ENCODE peak calls at places on chromosomes 5 and 9, in eight cellular contexts. One of them, this sample, is unnamed.
A peak's percentile ranks its signal among the peaks of the same experiment; 100 is the strongest.

GRCh38 chr9:73037613-73038012 is 84.8 kb upstream of the ALDH1A1 start:
- DNase-seq in AG09319: no peak
- DNase-seq in uterus: no peak
- DNase-seq in adrenal gland: no peak
- DNase-seq in astrocyte of the spinal cord: no peak
- DNase-seq in CD4-positive, alpha-beta T cell: no peak
- DNase-seq in WTC11: no peak
- DNase-seq in nephron progenitor cell: no peak
- DNase-seq in this sample: no peak

GRCh38 chr9:129783516-129784361 is 19.2 kb upstream of the TOR1B start:
- DNase-seq in AG09319: no peak
- DNase-seq in uterus: peak; percentile 70
- DNase-seq in adrenal gland: peak; percentile 89
- DNase-seq in astrocyte of the spinal cord: peak; percentile 74
- DNase-seq in CD4-positive, alpha-beta T cell: peak; percentile 64
- DNase-seq in WTC11: peak; percentile 84
- DNase-seq in nephron progenitor cell: peak; percentile 78
- DNase-seq in this sample: peak; percentile 50

GRCh38 chr5:78974011-78974410 is 11.1 kb downstream of the ARSB start:
- DNase-seq in AG09319: no peak
- DNase-seq in uterus: no peak
- DNase-seq in adrenal gland: no peak
- DNase-seq in astrocyte of the spinal cord: no peak
- DNase-seq in CD4-positive, alpha-beta T cell: no peak
- DNase-seq in WTC11: no peak
- DNase-seq in nephron progenitor cell: no peak
- DNase-seq in this sample: no peak

GRCh38 chr9:89323257-89323841 is 5.0 kb downstream of the SECISBP2 start:
- DNase-seq in AG09319: no peak
- DNase-seq in uterus: no peak
- DNase-seq in adrenal gland: no peak
- DNase-seq in astrocyte of the spinal cord: no peak
- DNase-seq in CD4-positive, alpha-beta T cell: no peak
- DNase-seq in WTC11: no peak
- DNase-seq in nephron progenitor cell: no peak
- DNase-seq in this sample: no peak

GRCh38 chr9:72951520-72952393 is 1.1 kb downstream of the ALDH1A1 start:
- DNase-seq in AG09319: no peak
- DNase-seq in uterus: no peak
- DNase-seq in adrenal gland: no peak
- DNase-seq in astrocyte of the spinal cord: no peak
- DNase-seq in CD4-positive, alpha-beta T cell: no peak
- DNase-seq in WTC11: no peak
- DNase-seq in nephron progenitor cell: no peak
- DNase-seq in this sample: no peak

GRCh38 chr9:107425110-107426025 is 64.2 kb downstream of the KLF4 start:
- DNase-seq in AG09319: peak; percentile 57
- DNase-seq in uterus: peak; percentile 94
- DNase-seq in adrenal gland: peak; percentile 86
- DNase-seq in astrocyte of the spinal cord: peak; percentile 50
- DNase-seq in CD4-positive, alpha-beta T cell: peak; percentile 26
- DNase-seq in WTC11: peak; percentile 79
- DNase-seq in nephron progenitor cell: peak; percentile 81
- DNase-seq in this sample: peak; percentile 47

GRCh38 chr5:139470821-139471300 is at the start of gene SMIM33:
- DNase-seq in AG09319: no peak
- DNase-seq in uterus: no peak
- DNase-seq in adrenal gland: no peak
- DNase-seq in astrocyte of the spinal cord: no peak
- DNase-seq in CD4-positive, alpha-beta T cell: no peak
- DNase-seq in WTC11: no peak
- DNase-seq in nephron progenitor cell: no peak
- DNase-seq in this sample: no peak

GRCh38 chr5:137649228-137649890 is 86.5 kb downstream of the KLHL3 start:
- DNase-seq in AG09319: no peak
- DNase-seq in uterus: no peak
- DNase-seq in adrenal gland: no peak
- DNase-seq in astrocyte of the spinal cord: no peak
- DNase-seq in CD4-positive, alpha-beta T cell: no peak
- DNase-seq in WTC11: no peak
- DNase-seq in nephron progenitor cell: no peak
- DNase-seq in this sample: no peak

GRCh38 chr5:83726912-83727311 is 6.3 kb upstream of the HAPLN1 start:
- DNase-seq in AG09319: no peak
- DNase-seq in uterus: no peak
- DNase-seq in adrenal gland: no peak
- DNase-seq in astrocyte of the spinal cord: peak; percentile 43
- DNase-seq in CD4-positive, alpha-beta T cell: no peak
- DNase-seq in WTC11: no peak
- DNase-seq in nephron progenitor cell: no peak
- DNase-seq in this sample: no peak

GRCh38 chr9:136182850-136183422 is 22.0 kb downstream of the LHX3 start:
- DNase-seq in AG09319: no peak
- DNase-seq in uterus: no peak
- DNase-seq in adrenal gland: no peak
- DNase-seq in astrocyte of the spinal cord: no peak
- DNase-seq in CD4-positive, alpha-beta T cell: no peak
- DNase-seq in WTC11: peak; percentile 8
- DNase-seq in nephron progenitor cell: no peak
- DNase-seq in this sample: no peak

GRCh38 chr5:163569284-163569683 is 63.9 kb downstream of the MAT2B start:
- DNase-seq in AG09319: no peak
- DNase-seq in uterus: no peak
- DNase-seq in adrenal gland: no peak
- DNase-seq in astrocyte of the spinal cord: peak; percentile 27
- DNase-seq in CD4-positive, alpha-beta T cell: no peak
- DNase-seq in WTC11: no peak
- DNase-seq in nephron progenitor cell: no peak
- DNase-seq in this sample: no peak

GRCh38 chr9:105216440-105217178 is 27.8 kb upstream of the SLC44A1 start:
- DNase-seq in AG09319: no peak
- DNase-seq in uterus: no peak
- DNase-seq in adrenal gland: peak; percentile 82
- DNase-seq in astrocyte of the spinal cord: no peak
- DNase-seq in CD4-positive, alpha-beta T cell: no peak
- DNase-seq in WTC11: no peak
- DNase-seq in nephron progenitor cell: no peak
- DNase-seq in this sample: no peak

GRCh38 chr5:96763012-96763411 is 44.7 kb downstream of the ERAP1 start:
- DNase-seq in AG09319: no peak
- DNase-seq in uterus: no peak
- DNase-seq in adrenal gland: no peak
- DNase-seq in astrocyte of the spinal cord: no peak
- DNase-seq in CD4-positive, alpha-beta T cell: no peak
- DNase-seq in WTC11: no peak
- DNase-seq in nephron progenitor cell: no peak
- DNase-seq in this sample: no peak

GRCh38 chr5:35854248-35854647 is 2.4 kb upstream of the IL7R start:
- DNase-seq in AG09319: no peak
- DNase-seq in uterus: no peak
- DNase-seq in adrenal gland: no peak
- DNase-seq in astrocyte of the spinal cord: no peak
- DNase-seq in CD4-positive, alpha-beta T cell: peak; percentile 58
- DNase-seq in WTC11: no peak
- DNase-seq in nephron progenitor cell: no peak
- DNase-seq in this sample: no peak

GRCh38 chr9:121388140-121388925 is 18.3 kb upstream of the STOM start:
- DNase-seq in AG09319: no peak
- DNase-seq in uterus: no peak
- DNase-seq in adrenal gland: no peak
- DNase-seq in astrocyte of the spinal cord: no peak
- DNase-seq in CD4-positive, alpha-beta T cell: no peak
- DNase-seq in WTC11: no peak
- DNase-seq in nephron progenitor cell: no peak
- DNase-seq in this sample: no peak

GRCh38 chr5:157659886-157660660 is 7.8 kb upstream of the SOX30 start:
- DNase-seq in AG09319: no peak
- DNase-seq in uterus: no peak
- DNase-seq in adrenal gland: no peak
- DNase-seq in astrocyte of the spinal cord: no peak
- DNase-seq in CD4-positive, alpha-beta T cell: no peak
- DNase-seq in WTC11: no peak
- DNase-seq in nephron progenitor cell: no peak
- DNase-seq in this sample: no peak

GRCh38 chr5:69217154-69217731 is 17.4 kb upstream of the CDK7 start:
- DNase-seq in AG09319: no peak
- DNase-seq in uterus: no peak
- DNase-seq in adrenal gland: no peak
- DNase-seq in astrocyte of the spinal cord: no peak
- DNase-seq in CD4-positive, alpha-beta T cell: peak; percentile 91
- DNase-seq in WTC11: no peak
- DNase-seq in nephron progenitor cell: no peak
- DNase-seq in this sample: no peak

GRCh38 chr5:6733411-6734242 is 20.4 kb downstream of the TENT4A start:
- DNase-seq in AG09319: no peak
- DNase-seq in uterus: no peak
- DNase-seq in adrenal gland: no peak
- DNase-seq in astrocyte of the spinal cord: peak; percentile 53
- DNase-seq in CD4-positive, alpha-beta T cell: no peak
- DNase-seq in WTC11: no peak
- DNase-seq in nephron progenitor cell: no peak
- DNase-seq in this sample: no peak

GRCh38 chr5:171351674-171352073 is 36.0 kb upstream of the NPM1 start:
- DNase-seq in AG09319: no peak
- DNase-seq in uterus: no peak
- DNase-seq in adrenal gland: no peak
- DNase-seq in astrocyte of the spinal cord: no peak
- DNase-seq in CD4-positive, alpha-beta T cell: no peak
- DNase-seq in WTC11: no peak
- DNase-seq in nephron progenitor cell: no peak
- DNase-seq in this sample: no peak

GRCh38 chr9:136373300-136374182 is at the start of gene CARD9:
- DNase-seq in AG09319: no peak
- DNase-seq in uterus: no peak
- DNase-seq in adrenal gland: no peak
- DNase-seq in astrocyte of the spinal cord: no peak
- DNase-seq in CD4-positive, alpha-beta T cell: no peak
- DNase-seq in WTC11: no peak
- DNase-seq in nephron progenitor cell: no peak
- DNase-seq in this sample: no peak

GRCh38 chr9:128142061-128142460 is 7.2 kb upstream of the LCN2 start:
- DNase-seq in AG09319: no peak
- DNase-seq in uterus: no peak
- DNase-seq in adrenal gland: no peak
- DNase-seq in astrocyte of the spinal cord: no peak
- DNase-seq in CD4-positive, alpha-beta T cell: no peak
- DNase-seq in WTC11: no peak
- DNase-seq in nephron progenitor cell: no peak
- DNase-seq in this sample: no peak

GRCh38 chr9:14218253-14218652 is 95.7 kb downstream of the NFIB start:
- DNase-seq in AG09319: no peak
- DNase-seq in uterus: no peak
- DNase-seq in adrenal gland: no peak
- DNase-seq in astrocyte of the spinal cord: no peak
- DNase-seq in CD4-positive, alpha-beta T cell: no peak
- DNase-seq in WTC11: no peak
- DNase-seq in nephron progenitor cell: no peak
- DNase-seq in this sample: no peak

DNA sequence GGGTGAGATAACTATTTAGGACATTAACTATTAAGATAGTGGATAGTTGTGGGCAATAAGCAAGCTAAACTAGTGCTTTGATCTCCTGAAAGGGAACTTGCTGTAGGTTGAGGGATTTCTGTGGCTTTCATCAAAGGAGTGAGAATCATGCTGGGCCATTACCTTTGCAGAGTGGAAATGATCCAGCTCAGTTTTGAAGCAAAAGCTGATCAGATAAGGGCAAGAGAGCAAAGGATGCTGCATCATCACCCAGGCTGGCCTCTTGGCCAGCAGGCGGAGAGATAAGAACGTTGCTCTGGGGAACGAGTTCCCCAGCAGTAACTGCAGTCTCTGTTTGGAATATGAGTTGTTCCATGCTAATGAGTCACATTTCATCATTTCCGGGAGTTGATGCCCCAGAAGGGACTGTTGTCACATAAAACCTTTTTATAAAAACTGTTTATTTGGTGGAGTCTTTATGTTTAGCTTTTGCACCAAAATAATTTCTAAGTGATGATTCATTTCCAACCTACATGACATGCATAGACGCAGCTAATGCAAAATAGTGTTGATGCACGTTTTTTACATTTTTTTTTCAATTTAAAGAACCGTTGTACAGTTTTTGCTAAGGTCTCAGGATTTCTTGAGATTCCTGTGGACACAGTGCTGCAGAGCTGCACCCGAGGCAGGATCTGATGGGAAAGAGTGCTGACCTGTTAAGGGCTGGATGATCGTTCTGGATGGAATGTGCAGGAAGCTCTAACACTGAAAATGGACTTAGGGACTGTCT is 99.3 kb downstream of the ACTBL2 start:
- DNase-seq in AG09319: peak; percentile 69
- DNase-seq in uterus: no peak
- DNase-seq in adrenal gland: peak; percentile 83
- DNase-seq in astrocyte of the spinal cord: peak; percentile 88
- DNase-seq in CD4-positive, alpha-beta T cell: no peak
- DNase-seq in WTC11: no peak
- DNase-seq in nephron progenitor cell: no peak
- DNase-seq in this sample: no peak
- TF ChIP-seq CTCF in AG09319: peak; percentile 61
- TF ChIP-seq CTCF in uterus: no peak
- TF ChIP-seq CTCF in adrenal gland: peak; percentile 34
- TF ChIP-seq CTCF in astrocyte of the spinal cord: peak; percentile 49
- TF ChIP-seq CTCF in CD4-positive, alpha-beta T cell: no peak
- TF ChIP-seq CTCF in WTC11: no peak
- TF ChIP-seq CTCF in nephron progenitor cell: no peak
- TF ChIP-seq CTCF in this sample: no peak

GRCh38 chr5:2946315-2946714 is 194.8 kb upstream of the IRX2 start:
- DNase-seq in AG09319: no peak
- DNase-seq in uterus: no peak
- DNase-seq in adrenal gland: no peak
- DNase-seq in astrocyte of the spinal cord: no peak
- DNase-seq in CD4-positive, alpha-beta T cell: no peak
- DNase-seq in WTC11: no peak
- DNase-seq in nephron progenitor cell: no peak
- DNase-seq in this sample: no peak

GRCh38 chr5:2948875-2949274 is 197.4 kb upstream of the IRX2 start:
- DNase-seq in AG09319: no peak
- DNase-seq in uterus: no peak
- DNase-seq in adrenal gland: no peak
- DNase-seq in astrocyte of the spinal cord: no peak
- DNase-seq in CD4-positive, alpha-beta T cell: no peak
- DNase-seq in WTC11: no peak
- DNase-seq in nephron progenitor cell: no peak
- DNase-seq in this sample: no peak
- TF ChIP-seq CTCF in AG09319: no peak
- TF ChIP-seq CTCF in uterus: no peak
- TF ChIP-seq CTCF in adrenal gland: no peak
- TF ChIP-seq CTCF in astrocyte of the spinal cord: no peak
- TF ChIP-seq CTCF in CD4-positive, alpha-beta T cell: no peak
- TF ChIP-seq CTCF in WTC11: no peak
- TF ChIP-seq CTCF in nephron progenitor cell: no peak
- TF ChIP-seq CTCF in this sample: no peak

GRCh38 chr9:84419203-84419602 is 78.6 kb upstream of the SLC28A3 start:
- DNase-seq in AG09319: no peak
- DNase-seq in uterus: no peak
- DNase-seq in adrenal gland: no peak
- DNase-seq in astrocyte of the spinal cord: no peak
- DNase-seq in CD4-positive, alpha-beta T cell: no peak
- DNase-seq in WTC11: no peak
- DNase-seq in nephron progenitor cell: no peak
- DNase-seq in this sample: no peak
- TF ChIP-seq CTCF in AG09319: no peak
- TF ChIP-seq CTCF in uterus: no peak
- TF ChIP-seq CTCF in adrenal gland: peak; percentile 25
- TF ChIP-seq CTCF in astrocyte of the spinal cord: no peak
- TF ChIP-seq CTCF in CD4-positive, alpha-beta T cell: no peak
- TF ChIP-seq CTCF in WTC11: no peak
- TF ChIP-seq CTCF in nephron progenitor cell: peak; percentile 10
- TF ChIP-seq CTCF in this sample: peak; percentile 28

GRCh38 chr9:112097712-112098688 is 77.1 kb downstream of the SUSD1 start:
- DNase-seq in AG09319: peak; percentile 54
- DNase-seq in uterus: peak; percentile 53
- DNase-seq in adrenal gland: peak; percentile 86
- DNase-seq in astrocyte of the spinal cord: peak; percentile 75
- DNase-seq in CD4-positive, alpha-beta T cell: peak; percentile 49
- DNase-seq in WTC11: peak; percentile 77
- DNase-seq in nephron progenitor cell: peak; percentile 72
- DNase-seq in this sample: peak; percentile 47
- TF ChIP-seq CTCF in AG09319: peak; percentile 88
- TF ChIP-seq CTCF in uterus: peak; percentile 69
- TF ChIP-seq CTCF in adrenal gland: peak; percentile 86
- TF ChIP-seq CTCF in astrocyte of the spinal cord: peak; percentile 92
- TF ChIP-seq CTCF in CD4-positive, alpha-beta T cell: peak; percentile 81
- TF ChIP-seq CTCF in WTC11: peak; percentile 84
- TF ChIP-seq CTCF in nephron progenitor cell: peak; percentile 90
- TF ChIP-seq CTCF in this sample: peak; percentile 89